ENCODE peak calls at places on chromosomes 7 and 10, in six cellular contexts. One of them, this sample, is unnamed.

GRCh38 chr7:138538518-138538917 is 78.5 kb downstream of the TRIM24 start:
- DNase-seq in testis: no peak
- DNase-seq in aorta: no peak
- DNase-seq in astrocyte: no peak
- DNase-seq in breast epithelium: no peak
- DNase-seq in left ventricle myocardium inferior: no peak
- DNase-seq in this sample: no peak

GRCh38 chr7:91045626-91046025 is 218.6 kb upstream of the FZD1 start:
- DNase-seq in testis: no peak
- DNase-seq in aorta: no peak
- DNase-seq in astrocyte: no peak
- DNase-seq in breast epithelium: no peak
- DNase-seq in left ventricle myocardium inferior: no peak
- DNase-seq in this sample: no peak

GRCh38 chr10:112628951-112629604 is 182.1 kb downstream of the VTI1A start:
- DNase-seq in testis: no peak
- DNase-seq in aorta: no peak
- DNase-seq in astrocyte: no peak
- DNase-seq in breast epithelium: no peak
- DNase-seq in left ventricle myocardium inferior: no peak
- DNase-seq in this sample: no peak

GRCh38 chr10:13868528-13869294 is 281.9 kb downstream of the PRPF18 start:
- DNase-seq in testis: no peak
- DNase-seq in aorta: no peak
- DNase-seq in astrocyte: no peak
- DNase-seq in breast epithelium: no peak
- DNase-seq in left ventricle myocardium inferior: no peak
- DNase-seq in this sample: no peak

GRCh38 chr7:102413611-102414010 is 17.4 kb downstream of the PRKRIP1 start:
- DNase-seq in testis: no peak
- DNase-seq in aorta: no peak
- DNase-seq in astrocyte: no peak
- DNase-seq in breast epithelium: no peak
- DNase-seq in left ventricle myocardium inferior: no peak
- DNase-seq in this sample: no peak

GRCh38 chr7:112204072-112204775 is 2.0 kb downstream of the DOCK4 start:
- DNase-seq in testis: no peak
- DNase-seq in aorta: no peak
- DNase-seq in astrocyte: no peak
- DNase-seq in breast epithelium: no peak
- DNase-seq in left ventricle myocardium inferior: no peak
- DNase-seq in this sample: no peak

GRCh38 chr7:14309432-14309831 is 320.0 kb upstream of the ETV1 start:
- DNase-seq in testis: no peak
- DNase-seq in aorta: no peak
- DNase-seq in astrocyte: no peak
- DNase-seq in breast epithelium: no peak
- DNase-seq in left ventricle myocardium inferior: no peak
- DNase-seq in this sample: no peak

GRCh38 chr10:68154211-68154497 is 44.9 kb downstream of the MYPN start:
- DNase-seq in testis: peak
- DNase-seq in aorta: no peak
- DNase-seq in astrocyte: peak
- DNase-seq in breast epithelium: no peak
- DNase-seq in left ventricle myocardium inferior: peak
- DNase-seq in this sample: no peak

GRCh38 chr10:29834990-29835569 is 200.3 kb upstream of the SVIL start:
- DNase-seq in testis: no peak
- DNase-seq in aorta: no peak
- DNase-seq in astrocyte: no peak
- DNase-seq in breast epithelium: no peak
- DNase-seq in left ventricle myocardium inferior: no peak
- DNase-seq in this sample: no peak

GRCh38 chr10:70928140-70928539 is 39.8 kb upstream of the PCBD1 start:
- DNase-seq in testis: no peak
- DNase-seq in aorta: no peak
- DNase-seq in astrocyte: peak
- DNase-seq in breast epithelium: no peak
- DNase-seq in left ventricle myocardium inferior: no peak
- DNase-seq in this sample: no peak

GRCh38 chr7:132575336-132575986 is 809 bp downstream of the PLXNA4 start:
- DNase-seq in testis: peak
- DNase-seq in aorta: peak
- DNase-seq in astrocyte: peak
- DNase-seq in breast epithelium: no peak
- DNase-seq in left ventricle myocardium inferior: peak
- DNase-seq in this sample: no peak

GRCh38 chr7:95690367-95690947 is 81.9 kb upstream of the DYNC1I1 start:
- DNase-seq in testis: no peak
- DNase-seq in aorta: no peak
- DNase-seq in astrocyte: peak
- DNase-seq in breast epithelium: no peak
- DNase-seq in left ventricle myocardium inferior: no peak
- DNase-seq in this sample: peak

GRCh38 chr10:74585231-74586087 is 240.9 kb upstream of the KAT6B start:
- DNase-seq in testis: no peak
- DNase-seq in aorta: no peak
- DNase-seq in astrocyte: no peak
- DNase-seq in breast epithelium: no peak
- DNase-seq in left ventricle myocardium inferior: no peak
- DNase-seq in this sample: peak

GRCh38 chr7:45033261-45033930 is 33.4 kb downstream of the CCM2 start:
- DNase-seq in testis: no peak
- DNase-seq in aorta: no peak
- DNase-seq in astrocyte: peak
- DNase-seq in breast epithelium: no peak
- DNase-seq in left ventricle myocardium inferior: no peak
- DNase-seq in this sample: peak

GRCh38 chr7:93972029-93972725 is 32.0 kb downstream of the BET1 start:
- DNase-seq in testis: no peak
- DNase-seq in aorta: no peak
- DNase-seq in astrocyte: no peak
- DNase-seq in breast epithelium: no peak
- DNase-seq in left ventricle myocardium inferior: no peak
- DNase-seq in this sample: no peak

GRCh38 chr7:29953735-29954347 is 35.8 kb downstream of the SCRN1 start:
- DNase-seq in testis: no peak
- DNase-seq in aorta: no peak
- DNase-seq in astrocyte: no peak
- DNase-seq in breast epithelium: no peak
- DNase-seq in left ventricle myocardium inferior: no peak
- DNase-seq in this sample: no peak

GRCh38 chr10:121595321-121595805 is 2.9 kb downstream of the FGFR2 start:
- DNase-seq in testis: no peak
- DNase-seq in aorta: no peak
- DNase-seq in astrocyte: peak
- DNase-seq in breast epithelium: no peak
- DNase-seq in left ventricle myocardium inferior: no peak
- DNase-seq in this sample: no peak

GRCh38 chr7:35359423-35359822 is 105.5 kb upstream of the TBX20 start:
- DNase-seq in testis: no peak
- DNase-seq in aorta: no peak
- DNase-seq in astrocyte: no peak
- DNase-seq in breast epithelium: no peak
- DNase-seq in left ventricle myocardium inferior: no peak
- DNase-seq in this sample: no peak

GRCh38 chr10:33136271-33136670 is 178.2 kb upstream of the ITGB1 start:
- DNase-seq in testis: no peak
- DNase-seq in aorta: no peak
- DNase-seq in astrocyte: peak
- DNase-seq in breast epithelium: no peak
- DNase-seq in left ventricle myocardium inferior: no peak
- DNase-seq in this sample: no peak

GRCh38 chr10:49518982-49519578 is 19.8 kb downstream of the ERCC6 start:
- DNase-seq in testis: peak
- DNase-seq in aorta: no peak
- DNase-seq in astrocyte: peak
- DNase-seq in breast epithelium: no peak
- DNase-seq in left ventricle myocardium inferior: no peak
- DNase-seq in this sample: peak

GRCh38 chr10:111766464-111766863 is 417.1 kb downstream of the GPAM start:
- DNase-seq in testis: no peak
- DNase-seq in aorta: no peak
- DNase-seq in astrocyte: no peak
- DNase-seq in breast epithelium: no peak
- DNase-seq in left ventricle myocardium inferior: no peak
- DNase-seq in this sample: no peak

DNA sequence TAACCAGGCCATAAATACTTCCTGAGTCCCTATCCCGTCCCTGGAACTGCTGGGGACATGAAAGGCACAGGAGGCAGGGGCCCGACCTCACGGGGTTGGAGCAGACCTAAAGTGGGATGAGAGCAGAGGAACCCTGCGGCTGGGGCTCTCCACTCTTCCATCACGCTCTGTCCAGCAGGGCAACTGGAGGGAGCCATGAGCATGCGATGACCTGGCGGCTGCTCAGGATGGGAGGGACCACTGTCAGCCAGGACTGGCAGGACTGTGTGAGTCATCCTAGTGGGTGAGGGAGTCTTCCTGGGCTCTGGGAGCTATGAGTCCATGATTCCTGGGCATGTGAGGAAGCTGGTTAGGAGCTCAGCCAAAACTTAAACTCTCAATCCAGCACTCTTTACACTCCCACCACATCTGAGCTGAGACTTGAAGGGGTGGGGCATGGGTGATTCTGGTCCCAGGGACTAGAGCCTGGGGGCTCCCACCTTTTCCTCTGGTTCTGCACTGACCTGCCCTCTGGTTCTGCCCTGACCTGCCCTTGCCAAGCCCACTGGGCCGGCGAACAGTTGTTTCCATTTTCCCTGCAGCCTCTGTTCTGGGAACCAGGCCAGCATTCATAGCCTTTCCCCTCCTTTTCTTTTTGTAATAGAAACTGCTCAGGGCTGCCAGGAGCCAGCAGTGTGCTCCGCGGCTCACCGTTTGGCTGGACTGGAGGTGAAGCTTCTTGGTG is 47.1 kb downstream of the SYPL1 start:
- DNase-seq in testis: peak
- DNase-seq in aorta: peak
- DNase-seq in astrocyte: peak
- DNase-seq in breast epithelium: peak
- DNase-seq in left ventricle myocardium inferior: peak
- DNase-seq in this sample: no peak
- H3K4me3 ChIP-seq in testis: no peak
- H3K4me3 ChIP-seq in aorta: no peak
- H3K4me3 ChIP-seq in astrocyte: peak
- H3K4me3 ChIP-seq in breast epithelium: peak
- H3K4me3 ChIP-seq in left ventricle myocardium inferior: peak
- H3K4me3 ChIP-seq in this sample: no peak

GRCh38 chr7:134370135-134370534 is 53.4 kb upstream of the SLC35B4 start:
- DNase-seq in testis: no peak
- DNase-seq in aorta: no peak
- DNase-seq in astrocyte: no peak
- DNase-seq in breast epithelium: no peak
- DNase-seq in left ventricle myocardium inferior: no peak
- DNase-seq in this sample: no peak
- H3K4me3 ChIP-seq in testis: no peak
- H3K4me3 ChIP-seq in aorta: no peak
- H3K4me3 ChIP-seq in astrocyte: no peak
- H3K4me3 ChIP-seq in breast epithelium: no peak
- H3K4me3 ChIP-seq in left ventricle myocardium inferior: no peak
- H3K4me3 ChIP-seq in this sample: no peak

DNA sequence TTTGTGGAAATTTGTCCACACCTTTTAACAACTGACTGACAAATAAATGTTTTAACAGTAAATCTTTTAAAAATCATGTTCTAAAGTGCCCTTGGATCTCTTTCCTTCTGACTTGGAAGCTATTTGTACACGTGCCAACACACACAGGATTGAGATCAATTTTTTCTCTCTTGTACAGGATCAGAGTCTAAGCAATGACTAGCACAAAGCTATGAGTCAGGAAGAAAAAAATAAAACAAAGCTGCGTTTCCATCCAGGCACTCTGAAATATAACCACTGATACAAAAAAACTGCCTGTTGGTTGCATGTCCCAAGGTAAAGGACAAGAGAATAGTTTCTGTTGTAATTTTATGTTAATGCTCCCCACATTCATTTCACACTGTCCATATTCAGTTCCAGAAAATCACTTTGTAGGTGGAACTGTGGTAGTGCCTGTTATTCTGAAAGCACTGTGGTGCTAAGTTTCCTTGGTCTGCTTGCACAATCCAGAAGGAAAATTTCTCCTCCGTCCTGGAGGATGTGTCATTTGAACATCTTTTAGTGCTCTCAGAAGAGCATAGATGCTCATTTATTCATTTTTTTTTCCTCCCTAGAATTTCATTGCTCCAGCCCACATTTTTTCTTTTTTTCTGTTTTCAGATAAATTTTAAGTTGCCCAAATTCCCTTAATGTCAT is 113.4 kb downstream of the PLXDC2 start:
- DNase-seq in testis: no peak
- DNase-seq in aorta: no peak
- DNase-seq in astrocyte: peak
- DNase-seq in breast epithelium: no peak
- DNase-seq in left ventricle myocardium inferior: no peak
- DNase-seq in this sample: no peak
- H3K4me3 ChIP-seq in testis: no peak
- H3K4me3 ChIP-seq in aorta: no peak
- H3K4me3 ChIP-seq in astrocyte: no peak
- H3K4me3 ChIP-seq in breast epithelium: no peak
- H3K4me3 ChIP-seq in left ventricle myocardium inferior: no peak
- H3K4me3 ChIP-seq in this sample: no peak

DNA sequence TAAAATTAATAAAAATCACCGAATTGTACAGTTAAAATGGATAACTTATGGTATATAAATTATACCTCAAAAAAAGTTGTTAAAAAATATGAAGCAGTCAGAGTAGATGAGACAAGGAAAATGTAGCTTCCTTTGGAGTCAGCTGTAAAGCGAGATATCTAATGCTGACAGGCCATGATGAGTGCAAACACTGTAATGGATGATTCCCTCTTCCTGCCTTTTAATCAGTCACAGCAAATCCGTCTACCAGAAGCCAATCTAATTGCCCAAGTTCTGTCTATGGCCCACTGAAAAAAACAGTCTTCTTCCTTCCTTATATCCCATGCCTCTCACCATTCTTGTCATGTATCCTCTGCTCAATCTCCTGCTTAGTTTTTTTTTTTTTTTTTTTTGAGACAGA is 59.9 kb upstream of the DNAJB12 start:
- DNase-seq in testis: no peak
- DNase-seq in aorta: no peak
- DNase-seq in astrocyte: no peak
- DNase-seq in breast epithelium: no peak
- DNase-seq in left ventricle myocardium inferior: no peak
- DNase-seq in this sample: no peak
- H3K4me3 ChIP-seq in testis: no peak
- H3K4me3 ChIP-seq in aorta: no peak
- H3K4me3 ChIP-seq in astrocyte: no peak
- H3K4me3 ChIP-seq in breast epithelium: no peak
- H3K4me3 ChIP-seq in left ventricle myocardium inferior: no peak
- H3K4me3 ChIP-seq in this sample: no peak

GRCh38 chr10:34491666-34492065 is 323.4 kb downstream of the PARD3 start:
- DNase-seq in testis: no peak
- DNase-seq in aorta: no peak
- DNase-seq in astrocyte: peak
- DNase-seq in breast epithelium: no peak
- DNase-seq in left ventricle myocardium inferior: no peak
- DNase-seq in this sample: no peak
- H3K4me3 ChIP-seq in testis: no peak
- H3K4me3 ChIP-seq in aorta: no peak
- H3K4me3 ChIP-seq in astrocyte: no peak
- H3K4me3 ChIP-seq in breast epithelium: no peak
- H3K4me3 ChIP-seq in left ventricle myocardium inferior: no peak
- H3K4me3 ChIP-seq in this sample: no peak

This sample was measured in Jurkat, Clone E6-1.